ENCODE peak calls at places on chromosome X, in four cellular contexts. G is left ventricle myocardium inferior, C is LoVo, W is T-cell. J is an unnamed sample.

GRCh38 chrX:130147631-130148030 is 18.0 kb downstream of the AIFM1 start:
- DNase-seq in G (no peak), C (no peak), W (no peak), J (no peak)

GRCh38 chrX:19682712-19683331 is 167.5 kb upstream of the MAP3K15 start:
- DNase-seq in G (peak), C (no peak), W (peak), J (peak)

GRCh38 chrX:37958493-37959211 is 47.7 kb upstream of the SYTL5 start:
- DNase-seq in G (no peak), C (no peak), W (no peak), J (peak)

GRCh38 chrX:12447448-12448154 is 309.3 kb downstream of the FRMPD4 start:
- DNase-seq in G (no peak), C (peak), W (no peak), J (peak)

GRCh38 chrX:116317409-116317808 is 119.0 kb upstream of the SLC6A14 start:
- DNase-seq in G (peak), C (no peak), W (no peak), J (no peak)

GRCh38 chrX:136376713-136377112 is 76.0 kb downstream of the ADGRG4 start:
- DNase-seq in G (no peak), C (no peak), W (no peak), J (no peak)

GRCh38 chrX:43655151-43655676 is 885 bp upstream of the MAOA start:
- DNase-seq in G (peak), C (no peak), W (peak), J (peak)

GRCh38 chrX:21745756-21746155 is 12.2 kb downstream of the SMPX start:
- DNase-seq in G (no peak), C (no peak), W (peak), J (no peak)

GRCh38 chrX:104253567-104254441 is 929 bp downstream of the ESX1 start:
- DNase-seq in G (no peak), C (no peak), W (no peak), J (no peak)

GRCh38 chrX:101160001-101160400 is 59.6 kb upstream of the DRP2 start:
- DNase-seq in G (no peak), C (no peak), W (no peak), J (no peak)

J was measured in hepatic stellate cell.